ENCODE peak calls at places on chromosome 20, in eight cellular contexts. J, V, T, B, A, R, Y and Z are unnamed samples.

GRCh38 chr20:4406627-4407026 is 315.1 kb upstream of the PRND start:
- DNase-seq in A (no peak), J (no peak), Y (no peak), T (peak), B (no peak), V (no peak), R (no peak), Z (no peak)

GRCh38 chr20:4812641-4813075 is 90.9 kb downstream of the PRND start:
- DNase-seq in A (no peak), V (no peak), R (no peak), T (no peak), J (no peak), Y (no peak), B (no peak), Z (no peak)

GRCh38 chr20:39516964-39517363 is 554.8 kb downstream of the DHX35 start:
- DNase-seq in T (no peak), A (no peak), V (no peak), J (no peak), R (no peak), Y (no peak), B (no peak), Z (no peak)

GRCh38 chr20:48903705-48904104 is 17.8 kb upstream of the ARFGEF2 start:
- DNase-seq in T (no peak), A (no peak), R (no peak), V (no peak), B (no peak), J (no peak), Y (no peak), Z (no peak)

GRCh38 chr20:17202668-17203067 is 24.2 kb upstream of the PCSK2 start:
- DNase-seq in Y (no peak), T (no peak), B (no peak), V (no peak), R (no peak), A (no peak), J (no peak), Z (no peak)

GRCh38 chr20:12394786-12395185 is 477.1 kb downstream of the BTBD3 start:
- DNase-seq in T (no peak), Y (no peak), V (no peak), R (no peak), A (no peak), J (no peak), B (peak), Z (no peak)

GRCh38 chr20:58482416-58482815 is 32.8 kb downstream of the APCDD1L start:
- DNase-seq in T (peak), Y (no peak), B (no peak), A (no peak), R (no peak), J (no peak), V (no peak), Z (no peak)

GRCh38 chr20:62678553-62678952 is 30.1 kb upstream of the NTSR1 start:
- DNase-seq in Y (no peak), J (no peak), T (no peak), V (no peak), R (no peak), A (no peak), B (no peak), Z (no peak)

GRCh38 chr20:33729101-33729500 is 2.7 kb upstream of the ZNF341 start:
- DNase-seq in T (no peak), J (no peak), V (no peak), B (no peak), Y (no peak), R (no peak), A (no peak), Z (no peak)

GRCh38 chr20:58868795-58869194 is 16.3 kb downstream of the GNAS start:
- DNase-seq in Y (no peak), V (no peak), B (no peak), R (no peak), T (peak), A (no peak), J (no peak), Z (no peak)

GRCh38 chr20:56429496-56429895 is 17.4 kb downstream of the CASS4 start:
- DNase-seq in V (no peak), B (no peak), J (no peak), T (peak), Y (no peak), A (no peak), R (no peak), Z (no peak)

GRCh38 chr20:59137532-59137931 is 26.1 kb upstream of the ZNF831 start:
- DNase-seq in B (no peak), R (peak), V (no peak), T (no peak), J (no peak), Y (peak), A (peak), Z (no peak)

GRCh38 chr20:8837396-8837795 is 231.5 kb upstream of the PLCB4 start:
- DNase-seq in V (no peak), J (peak), B (no peak), Y (no peak), R (no peak), A (no peak), T (no peak), Z (no peak)

GRCh38 chr20:38268115-38268514 is 7.6 kb upstream of the KIAA1755 start:
- DNase-seq in Y (no peak), T (no peak), A (no peak), J (no peak), V (no peak), B (no peak), R (no peak), Z (no peak)
- H3K27ac ChIP-seq in Y (no peak), T (no peak), A (no peak), J (no peak), V (no peak), B (no peak), R (no peak), Z (no peak)

GRCh38 chr20:2751868-2752630 is 48.4 kb downstream of the CPXM1 start:
- DNase-seq in V (no peak), J (peak), Y (no peak), T (peak), A (peak), R (no peak), B (peak), Z (peak)
- TF ChIP-seq POLR2A in V (no peak), J (no peak), Y (no peak), T (no peak), A (no peak), R (no peak), B (no peak), Z (no peak)

GRCh38 chr20:25197173-25197869 is 1.8 kb downstream of the ENTPD6 start:
- DNase-seq in J (no peak), Y (no peak), A (no peak), R (no peak), V (no peak), T (peak), B (no peak), Z (no peak)

GRCh38 chr20:25195962-25196700 is 619 bp downstream of the ENTPD6 start:
- DNase-seq in A (peak), J (peak), V (peak), T (peak), R (peak), B (peak), Y (peak), Z (peak)

GRCh38 chr20:25197870-25198190 is 2.3 kb downstream of the ENTPD6 start:
- DNase-seq in Y (no peak), T (no peak), B (no peak), A (no peak), R (no peak), V (no peak), J (no peak), Z (no peak)

GRCh38 chr20:25195014-25195961 is at the start of gene ENTPD6:
- DNase-seq in J (peak), T (peak), V (peak), Y (peak), B (peak), A (peak), R (peak), Z (peak)

GRCh38 chr20:25196701-25197120 is 1.2 kb downstream of the ENTPD6 start:
- DNase-seq in J (no peak), V (no peak), A (peak), R (no peak), B (peak), T (no peak), Y (no peak), Z (peak)
- H3K27ac ChIP-seq in J (peak), V (peak), A (peak), R (peak), B (peak), T (no peak), Y (peak), Z (peak)

GRCh38 chr20:37522258-37523011 is 1.4 kb downstream of the NNAT start:
- DNase-seq in R (peak), Y (peak), V (no peak), A (peak), J (no peak), B (no peak), T (no peak), Z (no peak)

GRCh38 chr20:37525810-37526209 is 1.9 kb downstream of the BLCAP start:
- DNase-seq in Y (no peak), J (no peak), B (no peak), R (no peak), A (no peak), V (no peak), T (no peak), Z (no peak)

GRCh38 chr20:37523012-37523391 is 2.0 kb downstream of the NNAT start:
- DNase-seq in B (no peak), J (no peak), T (no peak), Y (no peak), A (no peak), R (no peak), V (no peak), Z (no peak)

GRCh38 chr20:37524859-37525708 is 2.6 kb downstream of the BLCAP start:
- DNase-seq in R (no peak), Y (no peak), T (no peak), V (no peak), B (no peak), J (no peak), A (peak), Z (no peak)

GRCh38 chr20:37524221-37524700 is 3.2 kb downstream of the NNAT start:
- DNase-seq in R (peak), Y (no peak), V (no peak), A (peak), B (no peak), T (peak), J (no peak), Z (no peak)
- TF ChIP-seq POLR2A in R (no peak), Y (no peak), V (no peak), A (no peak), B (no peak), T (no peak), J (no peak), Z (no peak)

GRCh38 chr20:50285376-50286173 is 94.9 kb downstream of the CEBPB start:
- DNase-seq in J (no peak), V (no peak), R (no peak), T (no peak), Y (peak), A (no peak), B (no peak), Z (no peak)
- H3K27ac ChIP-seq in J (peak), V (peak), R (peak), T (no peak), Y (peak), A (peak), B (peak), Z (peak)

GRCh38 chr20:18587665-18588553 is at the start of gene DTD1:
- DNase-seq in B (peak), Y (peak), A (peak), R (peak), J (peak), V (peak), T (peak), Z (peak)
- TF ChIP-seq POLR2A in B (peak), Y (no peak), A (peak), R (no peak), J (peak), V (no peak), T (peak), Z (no peak)

GRCh38 chr20:10982692-10983091 is 308.9 kb upstream of the JAG1 start:
- DNase-seq in Y (peak), J (peak), V (no peak), A (no peak), T (no peak), B (peak), R (no peak), Z (no peak)
- H3K27ac ChIP-seq in Y (peak), J (peak), V (no peak), A (no peak), T (no peak), B (peak), R (no peak), Z (no peak)

DNA sequence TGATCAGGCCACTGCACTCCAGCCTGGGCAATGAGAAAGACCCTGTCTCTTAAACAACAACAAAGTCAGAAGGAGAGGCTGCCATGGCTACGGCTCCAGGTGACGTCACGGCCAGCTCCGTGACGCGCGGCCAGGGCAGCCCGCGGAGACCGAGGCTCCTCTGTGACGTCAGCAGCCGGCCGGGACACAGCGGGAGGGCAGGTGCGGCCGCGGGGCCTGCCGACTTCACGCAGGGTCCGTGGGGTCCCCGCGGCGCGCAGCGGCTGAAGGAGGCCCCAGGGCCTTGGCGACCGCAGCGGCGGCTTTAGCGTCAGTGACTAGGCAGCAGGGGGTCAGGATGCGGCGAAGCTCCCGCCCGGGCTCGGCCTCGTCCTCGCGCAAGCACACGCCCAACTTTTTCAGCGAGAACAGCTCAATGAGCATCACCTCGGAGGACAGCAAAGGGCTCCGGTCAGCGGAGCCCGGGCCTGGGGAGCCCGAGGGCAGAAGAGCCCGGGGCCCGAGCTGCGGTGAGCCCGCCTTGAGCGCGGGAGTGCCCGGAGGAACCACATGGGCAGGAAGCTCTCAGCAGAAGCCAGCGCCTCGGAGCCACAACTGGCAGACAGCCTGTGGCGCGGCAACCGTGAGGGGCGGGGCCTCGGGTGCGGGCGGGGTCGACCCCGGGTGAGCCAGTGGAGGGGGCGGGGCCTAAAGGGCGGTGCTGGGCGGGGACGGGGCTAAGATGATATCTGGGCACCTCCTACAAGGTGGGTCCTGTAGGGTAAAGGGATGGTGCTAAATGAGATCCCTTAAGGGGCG is at the start of gene SPAG4:
- DNase-seq in A (peak), J (peak), T (peak), Y (peak), B (peak), R (peak), V (peak), Z (peak)
- TF ChIP-seq POLR2A in A (peak), J (peak), T (peak), Y (no peak), B (peak), R (peak), V (no peak), Z (peak)

GRCh38 chr20:47603260-47603659 is 101.6 kb downstream of the NCOA3 start:
- DNase-seq in T (no peak), J (no peak), V (no peak), B (no peak), R (no peak), A (no peak), Y (no peak), Z (no peak)
- H3K27ac ChIP-seq in T (peak), J (no peak), V (no peak), B (no peak), R (no peak), A (no peak), Y (no peak), Z (no peak)

GRCh38 chr20:50628326-50628725 is 63.0 kb downstream of the RIPOR3 start:
- DNase-seq in J (no peak), Y (no peak), B (peak), A (no peak), V (no peak), T (no peak), R (no peak), Z (no peak)
- TF ChIP-seq POLR2A in J (no peak), Y (no peak), B (no peak), A (no peak), V (no peak), T (no peak), R (no peak), Z (no peak)